ENCODE peak calls at places on chromosomes 7 and 10, in four cellular contexts. G, P, M and F are unnamed samples.

GRCh38 chr7:101673951-101674350 is 44.9 kb upstream of the MYL10 start:
- DNase-seq in G (no peak), P (no peak), M (no peak), F (no peak)

GRCh38 chr7:151628846-151629604 is 109.3 kb upstream of the RHEB start:
- DNase-seq in P (peak), G (no peak), M (no peak), F (no peak)

GRCh38 chr7:41987-42386 is 150.4 kb upstream of the FAM20C start:
- DNase-seq in G (no peak), P (no peak), M (no peak), F (no peak)

GRCh38 chr7:43211693-43212092 is 99.2 kb downstream of the HECW1 start:
- DNase-seq in G (no peak), M (no peak), P (no peak), F (peak)

GRCh38 chr7:69800495-69800894 is 202.2 kb downstream of the AUTS2 start:
- DNase-seq in P (peak), M (no peak), G (no peak), F (peak)

GRCh38 chr10:93461807-93462178 is 20.3 kb downstream of the MYOF start:
- DNase-seq in P (no peak), G (no peak), M (peak), F (no peak)

GRCh38 chr7:119090851-119091250 is 866.3 kb downstream of the ANKRD7 start:
- DNase-seq in P (no peak), G (no peak), M (no peak), F (peak)

GRCh38 chr10:78972160-78972946 is 96.4 kb upstream of the ZMIZ1 start:
- DNase-seq in G (peak), M (peak), P (peak), F (peak)

GRCh38 chr10:46539596-46540411 is 16.7 kb downstream of the GPRIN2 start:
- DNase-seq in M (peak), G (no peak), P (no peak), F (no peak)

GRCh38 chr10:108399466-108399865 is 1235.0 kb upstream of the SORCS1 start:
- DNase-seq in G (no peak), P (no peak), M (no peak), F (no peak)

GRCh38 chr10:100837300-100837699 is 75.5 kb upstream of the SLF2 start:
- DNase-seq in P (no peak), G (no peak), M (no peak), F (no peak)

GRCh38 chr7:26492816-26493215 is 201.2 kb downstream of the SNX10 start:
- DNase-seq in P (no peak), M (no peak), G (no peak), F (no peak)

GRCh38 chr7:50379539-50379938 is 70.6 kb downstream of the FIGNL1 start:
- DNase-seq in P (no peak), G (no peak), M (no peak), F (no peak)

GRCh38 chr10:119872860-119873671 is 423 bp upstream of the MCMBP start:
- DNase-seq in P (peak), G (peak), M (peak), F (peak)

GRCh38 chr10:33129987-33130386 is 172.0 kb upstream of the ITGB1 start:
- DNase-seq in G (no peak), M (peak), P (no peak), F (no peak)

GRCh38 chr10:53726921-53727320 is 954.3 kb upstream of the MBL2 start:
- DNase-seq in M (no peak), P (no peak), G (no peak), F (no peak)

GRCh38 chr10:101044117-101044516 is 13.1 kb downstream of the SFXN3 start:
- DNase-seq in G (no peak), P (no peak), M (no peak), F (no peak)

GRCh38 chr10:3173173-3173878 is 744 bp upstream of the PITRM1 start:
- DNase-seq in P (peak), G (no peak), M (no peak), F (peak)

GRCh38 chr10:110399163-110400094 is 94.7 kb upstream of the SMNDC1 start:
- DNase-seq in P (no peak), G (no peak), M (peak), F (no peak)

GRCh38 chr7:98713411-98713810 is 96.3 kb downstream of the NPTX2 start:
- DNase-seq in P (no peak), G (no peak), M (no peak), F (no peak)

GRCh38 chr7:24241216-24241615 is 42.8 kb upstream of the NPY start:
- DNase-seq in G (no peak), M (no peak), P (no peak), F (no peak)

GRCh38 chr7:90595341-90595800 is 750 bp upstream of the CDK14 start:
- DNase-seq in M (peak), G (peak), P (peak), F (peak)

GRCh38 chr7:150367677-150368097 is 935 bp upstream of the REPIN1 start:
- DNase-seq in M (peak), P (no peak), G (no peak), F (no peak)

GRCh38 chr10:33032354-33033254 is 74.6 kb upstream of the ITGB1 start:
- DNase-seq in G (no peak), P (no peak), M (peak), F (no peak)

GRCh38 chr7:27868117-27868516 is 128.2 kb downstream of the TAX1BP1 start:
- DNase-seq in M (peak), G (no peak), P (no peak), F (peak)

GRCh38 chr7:34061175-34061574 is 155.8 kb downstream of the BMPER start:
- DNase-seq in G (no peak), P (no peak), M (peak), F (no peak)

GRCh38 chr7:64610997-64611396 is 48.1 kb upstream of the ZNF680 start:
- DNase-seq in P (no peak), M (no peak), G (no peak), F (no peak)

GRCh38 chr10:121340176-121340850 is 257.9 kb downstream of the FGFR2 start:
- DNase-seq in P (peak), G (peak), M (no peak), F (peak)
- H2BK5ac ChIP-seq in P (no peak), G (no peak), M (no peak), F (no peak)

DNA sequence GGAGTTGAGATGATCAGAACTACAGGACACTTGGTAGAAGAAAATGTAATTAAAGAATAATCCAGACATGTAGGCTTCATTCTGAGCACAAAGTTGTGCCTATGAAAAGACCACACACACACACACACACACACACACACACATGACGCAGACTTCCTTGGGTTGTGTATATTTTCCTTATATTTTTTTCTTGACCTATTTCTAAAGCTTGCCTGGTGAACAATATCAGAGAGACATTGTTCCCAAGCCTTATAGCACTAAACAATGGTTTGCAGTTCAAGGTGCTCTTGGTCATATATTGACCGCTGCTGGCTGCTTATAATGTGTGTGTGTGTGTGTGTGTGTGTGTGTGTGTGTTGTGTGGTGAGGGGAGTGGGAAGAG is 202.7 kb downstream of the PRPF18 start:
- DNase-seq in G (no peak), P (no peak), M (no peak), F (no peak)
- H3K9ac ChIP-seq in G (no peak), P (no peak), M (no peak), F (no peak)

DNA sequence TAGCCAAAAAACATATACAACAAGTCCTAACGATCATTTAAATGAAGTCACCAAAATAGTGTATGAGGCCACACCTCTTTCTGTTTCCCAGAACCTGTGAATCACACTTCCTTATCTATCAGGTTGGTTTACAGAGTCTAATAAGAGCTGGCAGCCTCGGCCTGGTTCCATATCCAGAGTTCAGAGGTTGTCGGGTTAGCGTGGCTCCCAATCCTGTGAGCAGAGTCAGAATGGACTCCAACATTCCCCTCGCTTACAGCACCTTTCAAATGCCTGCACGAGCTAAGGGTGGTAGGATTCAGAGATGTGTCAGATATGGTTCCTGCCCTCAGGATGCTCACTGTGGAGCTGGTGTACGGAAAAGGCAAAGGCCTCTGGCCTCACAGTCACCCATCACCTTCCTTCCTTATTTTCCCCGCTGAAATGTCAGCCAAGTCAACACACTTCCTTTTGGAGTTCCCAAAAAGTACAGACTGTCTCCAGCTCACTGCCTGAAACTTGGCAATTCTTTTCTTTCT is 6.0 kb downstream of the IL15RA start:
- DNase-seq in M (no peak), P (no peak), G (no peak), F (no peak)
- H3K27ac ChIP-seq in M (no peak), P (no peak), G (no peak), F (no peak)

DNA sequence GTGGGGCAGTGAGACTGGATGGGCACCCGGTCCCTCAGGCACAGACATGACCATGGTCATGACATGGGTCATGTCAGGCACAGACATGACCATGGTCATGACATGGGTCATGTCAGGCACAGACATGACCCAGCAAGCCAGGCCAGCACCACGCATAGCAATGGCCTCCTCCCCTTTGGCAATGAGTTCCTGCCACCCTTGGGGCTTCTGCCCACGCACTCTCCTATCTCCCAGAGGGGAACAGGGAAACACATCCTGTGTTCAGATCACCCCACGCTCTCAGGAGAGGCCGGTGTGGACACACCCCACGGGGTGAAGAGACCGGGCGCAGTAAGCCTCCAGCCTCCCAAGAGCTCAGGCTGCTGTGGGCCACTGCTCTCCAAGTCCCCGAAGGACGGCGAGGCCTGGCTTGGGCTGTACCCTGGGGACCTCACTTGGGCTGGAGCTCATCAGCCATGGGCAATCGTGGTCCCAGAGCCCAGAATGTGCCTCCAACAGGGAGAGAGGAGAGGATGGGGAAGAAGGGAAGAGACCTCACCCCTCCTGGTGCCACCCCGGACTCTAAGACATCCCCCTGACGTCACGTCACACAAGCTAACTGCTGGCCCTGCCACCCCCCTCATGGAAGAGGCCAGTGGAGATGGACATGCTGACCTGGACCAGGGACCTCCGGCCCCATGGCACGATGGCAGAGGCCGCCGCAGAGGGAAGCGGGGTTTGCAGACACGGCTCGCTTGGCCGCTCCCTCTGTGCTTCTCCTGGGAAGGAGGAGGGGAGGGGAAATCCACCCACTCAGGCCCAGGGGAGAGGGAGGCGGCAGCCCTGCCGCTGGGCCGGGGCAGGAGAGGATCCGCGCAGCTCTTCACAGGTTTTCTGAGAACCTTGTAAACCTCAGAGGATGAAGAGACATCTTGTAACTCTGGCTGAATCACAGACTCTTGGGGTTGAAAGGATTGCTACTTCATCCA is 269.6 kb downstream of the ELFN1 start:
- DNase-seq in M (no peak), P (no peak), G (no peak), F (no peak)
- H2BK5ac ChIP-seq in M (no peak), P (no peak), G (no peak), F (no peak)

GRCh38 chr7:142782922-142783900 is 12.4 kb downstream of the PRSS2 start:
- DNase-seq in P (peak), G (peak), M (peak), F (peak)
- H3K9ac ChIP-seq in P (no peak), G (no peak), M (no peak), F (peak)

GRCh38 chr10:12350167-12350872 is 973 bp downstream of the CAMK1D start:
- DNase-seq in M (peak), G (peak), P (peak), F (peak)

GRCh38 chr10:12349628-12350166 is 350 bp downstream of the CAMK1D start:
- DNase-seq in P (no peak), M (no peak), G (no peak), F (no peak)

GRCh38 chr10:12350925-12351324 is 1.6 kb downstream of the CAMK1D start:
- DNase-seq in P (no peak), M (no peak), G (no peak), F (no peak)

GRCh38 chr10:12348341-12348869 is 942 bp upstream of the CAMK1D start:
- DNase-seq in M (no peak), P (no peak), G (no peak), F (no peak)

DNA sequence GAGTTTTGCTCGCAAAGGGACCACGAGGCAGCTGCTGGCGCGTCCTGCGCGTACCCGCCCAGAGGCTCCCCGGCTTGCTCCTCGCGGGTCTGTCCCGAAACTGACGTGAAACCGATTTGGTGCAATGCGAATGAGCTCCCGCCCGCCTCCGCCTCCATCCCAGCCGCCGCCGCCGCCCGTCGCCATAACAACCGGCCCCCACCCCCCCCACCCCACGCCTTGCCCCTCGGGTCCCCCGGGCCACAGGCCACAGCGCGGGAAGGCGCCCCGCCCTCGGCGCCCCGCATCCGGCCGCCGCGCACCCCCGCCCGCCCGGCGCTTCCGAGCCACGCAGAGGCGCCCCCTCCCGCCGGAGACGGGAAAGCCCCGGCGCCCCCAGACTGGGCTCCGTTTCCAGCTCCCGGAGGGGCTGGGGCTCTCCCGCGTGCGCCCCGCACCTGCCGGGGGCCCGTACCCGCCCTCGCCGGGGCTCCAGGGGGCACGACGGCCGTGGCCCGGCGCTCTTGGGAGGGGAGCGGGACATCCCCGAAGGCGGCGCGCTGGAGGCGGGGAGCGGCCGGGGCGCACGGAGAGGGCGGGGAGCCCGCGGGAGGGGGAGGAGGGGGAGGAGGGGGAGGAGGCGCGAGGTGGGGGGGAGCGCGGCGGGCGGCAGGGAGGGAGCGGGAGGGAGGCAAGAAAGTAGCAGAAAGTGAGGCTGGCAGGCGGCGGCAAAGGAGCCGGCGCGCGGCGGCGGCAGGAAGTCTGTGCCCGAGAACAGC is at the start of gene CAMK1D:
- DNase-seq in G (peak), M (peak), P (peak), F (peak)
- H3K27ac ChIP-seq in G (peak), M (peak), P (no peak), F (no peak)